ENCODE peak calls at places on chromosomes 3 and 15, in five cellular contexts. H, S, V, W and L are unnamed samples.

GRCh38 chr3:113245775-113246174 is 34.4 kb downstream of the BOC start:
- DNase-seq in S (no peak), V (no peak), H (peak; percentile 15), W (no peak), L (no peak)

GRCh38 chr15:74024687-74025086 is 30.2 kb downstream of the PML start:
- DNase-seq in W (no peak), V (no peak), S (no peak), H (no peak), L (no peak)

GRCh38 chr3:77039606-77040553 is at the start of gene ROBO2:
- DNase-seq in W (peak; percentile 63), H (peak; percentile 2), V (no peak), S (no peak), L (no peak)

GRCh38 chr15:94083467-94083991 is 147.8 kb upstream of the MCTP2 start:
- DNase-seq in V (no peak), W (no peak), S (no peak), H (peak; percentile 38), L (no peak)

GRCh38 chr3:69738859-69739203 is 433 bp upstream of the MITF start:
- DNase-seq in V (no peak), S (no peak), W (no peak), H (no peak), L (no peak)

GRCh38 chr3:194715022-194715800 is 29.5 kb downstream of the FAM43A start:
- DNase-seq in W (no peak), V (no peak), S (no peak), H (no peak), L (no peak)

GRCh38 chr15:89898628-89899302 is 5.0 kb upstream of the AP3S2 start:
- DNase-seq in W (peak; percentile 83), S (peak; percentile 95), V (peak; percentile 60), H (peak; percentile 47), L (peak; percentile 63)

GRCh38 chr15:93458567-93458966 is 369.6 kb upstream of the RGMA start:
- DNase-seq in V (no peak), H (no peak), S (no peak), W (no peak), L (no peak)

GRCh38 chr3:181330821-181331563 is 341.5 kb upstream of the DNAJC19 start:
- DNase-seq in W (no peak), S (no peak), H (no peak), V (no peak), L (no peak)

GRCh38 chr3:187673012-187673411 is 2.8 kb upstream of the SST start:
- DNase-seq in S (no peak), W (no peak), H (no peak), V (no peak), L (no peak)

GRCh38 chr3:187667526-187667925 is 2.7 kb downstream of the SST start:
- DNase-seq in W (no peak), V (no peak), H (no peak), S (no peak), L (no peak)

GRCh38 chr3:187665010-187665409 is 5.2 kb downstream of the SST start:
- DNase-seq in H (no peak), S (no peak), V (no peak), W (no peak), L (no peak)

GRCh38 chr3:187665764-187666402 is 4.3 kb downstream of the SST start:
- DNase-seq in H (no peak), V (no peak), S (no peak), W (no peak), L (no peak)

GRCh38 chr3:187669675-187670504 is at the start of gene SST:
- DNase-seq in W (peak; percentile 37), H (peak; percentile 47), S (no peak), V (no peak), L (no peak)
- TF ChIP-seq CEBPB in W (no peak), H (no peak), S (no peak), V (no peak), L (no peak)

GRCh38 chr15:69666921-69667811 is 214.5 kb downstream of the RPLP1 start:
- DNase-seq in W (no peak), H (no peak), V (no peak), S (no peak), L (no peak)
- TF ChIP-seq CEBPB in W (no peak), H (no peak), V (no peak), S (no peak), L (no peak)

GRCh38 chr15:28002867-28003266 is 96.2 kb downstream of the OCA2 start:
- DNase-seq in H (no peak), W (no peak), S (no peak), V (no peak), L (peak; percentile 39)

GRCh38 chr15:28003302-28004037 is 95.6 kb downstream of the OCA2 start:
- DNase-seq in W (no peak), V (no peak), S (no peak), H (no peak), L (peak; percentile 37)

GRCh38 chr15:28004143-28005003 is 94.7 kb downstream of the OCA2 start:
- DNase-seq in H (no peak), S (no peak), V (no peak), W (no peak), L (peak; percentile 32)

GRCh38 chr15:28002136-28002861 is 96.8 kb downstream of the OCA2 start:
- DNase-seq in S (no peak), W (no peak), H (no peak), V (no peak), L (peak; percentile 39)

DNA sequence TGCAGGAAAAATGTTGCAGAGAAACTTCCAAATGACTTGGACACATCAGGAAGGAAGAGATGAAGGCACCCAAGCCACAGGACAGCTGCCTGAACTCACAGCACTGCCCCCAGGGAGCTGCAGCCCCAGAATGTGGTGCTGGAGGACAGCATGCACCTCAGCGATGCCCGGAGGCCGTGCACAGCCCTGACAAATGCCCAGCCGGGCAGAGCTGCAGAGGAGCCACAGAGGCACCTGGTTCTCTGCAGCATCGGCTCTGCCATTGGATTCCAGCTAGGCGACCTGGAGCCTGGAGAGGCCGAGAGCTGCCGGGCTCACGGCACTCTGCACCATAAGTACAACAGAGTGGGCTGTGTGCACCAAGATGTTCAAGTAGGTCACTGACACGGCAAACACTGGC is 97.5 kb downstream of the OCA2 start:
- DNase-seq in W (no peak), H (no peak), V (no peak), S (no peak), L (no peak)
- TF ChIP-seq CEBPB in W (no peak), H (no peak), V (no peak), S (no peak), L (no peak)

GRCh38 chr3:111738238-111738637 is 120.8 kb upstream of the PHLDB2 start:
- DNase-seq in S (no peak), W (no peak), H (no peak), V (no peak), L (no peak)
- TF ChIP-seq CEBPB in S (no peak), W (no peak), H (no peak), V (no peak), L (no peak)

DNA sequence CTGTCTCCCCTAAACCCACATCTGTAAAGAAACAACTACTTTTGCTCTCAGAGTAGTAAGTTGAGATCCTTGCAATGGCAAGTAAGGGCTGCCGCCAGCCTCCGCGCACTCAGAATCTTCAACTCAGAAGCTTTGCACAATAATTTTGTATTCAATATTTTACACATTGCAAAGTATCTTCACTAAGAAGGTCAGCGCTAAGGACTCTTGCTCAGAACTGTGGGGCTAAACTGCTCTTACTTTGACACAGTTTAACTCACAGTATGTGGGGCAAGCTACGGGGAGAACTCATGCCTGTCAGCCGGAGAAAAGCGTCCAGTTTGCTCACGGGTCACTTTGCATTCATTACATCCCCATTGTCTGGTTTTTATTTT is 982 bp downstream of the LYSMD4 start:
- DNase-seq in W (no peak), V (no peak), H (peak; percentile 20), S (no peak), L (no peak)
- TF ChIP-seq CEBPB in W (no peak), V (no peak), H (no peak), S (no peak), L (no peak)

GRCh38 chr3:61819861-61820260 is 258.5 kb downstream of the PTPRG start:
- DNase-seq in V (no peak), W (no peak), S (no peak), H (peak; percentile 34), L (no peak)
- TF ChIP-seq CEBPB in V (no peak), W (no peak), S (no peak), H (no peak), L (no peak)

DNA sequence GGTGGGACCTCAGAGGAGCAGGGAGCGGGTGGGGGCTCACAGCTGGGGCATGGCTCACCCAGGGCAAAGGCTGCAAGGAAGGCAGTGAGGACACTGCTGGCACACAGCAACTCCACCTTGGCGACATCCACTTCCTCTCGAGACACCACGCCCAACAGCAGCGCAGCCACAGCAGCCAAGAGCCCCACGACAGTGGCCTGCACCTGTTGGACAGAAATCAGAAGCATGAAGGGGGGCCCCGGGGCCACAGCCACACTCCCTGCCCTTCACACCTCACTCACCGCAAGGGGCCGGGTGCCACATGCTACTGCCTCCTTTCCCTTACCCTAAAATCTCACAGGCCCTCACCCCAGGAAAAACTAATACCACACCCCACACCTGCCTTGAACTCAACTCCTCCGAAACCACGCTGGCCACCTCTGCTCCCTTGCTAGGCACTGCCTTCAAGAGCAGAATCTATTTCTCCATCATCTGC is 57.3 kb downstream of the ROPN1B start:
- DNase-seq in H (no peak), W (no peak), S (no peak), V (no peak), L (no peak)
- TF ChIP-seq CEBPB in H (no peak), W (no peak), S (no peak), V (no peak), L (no peak)

DNA sequence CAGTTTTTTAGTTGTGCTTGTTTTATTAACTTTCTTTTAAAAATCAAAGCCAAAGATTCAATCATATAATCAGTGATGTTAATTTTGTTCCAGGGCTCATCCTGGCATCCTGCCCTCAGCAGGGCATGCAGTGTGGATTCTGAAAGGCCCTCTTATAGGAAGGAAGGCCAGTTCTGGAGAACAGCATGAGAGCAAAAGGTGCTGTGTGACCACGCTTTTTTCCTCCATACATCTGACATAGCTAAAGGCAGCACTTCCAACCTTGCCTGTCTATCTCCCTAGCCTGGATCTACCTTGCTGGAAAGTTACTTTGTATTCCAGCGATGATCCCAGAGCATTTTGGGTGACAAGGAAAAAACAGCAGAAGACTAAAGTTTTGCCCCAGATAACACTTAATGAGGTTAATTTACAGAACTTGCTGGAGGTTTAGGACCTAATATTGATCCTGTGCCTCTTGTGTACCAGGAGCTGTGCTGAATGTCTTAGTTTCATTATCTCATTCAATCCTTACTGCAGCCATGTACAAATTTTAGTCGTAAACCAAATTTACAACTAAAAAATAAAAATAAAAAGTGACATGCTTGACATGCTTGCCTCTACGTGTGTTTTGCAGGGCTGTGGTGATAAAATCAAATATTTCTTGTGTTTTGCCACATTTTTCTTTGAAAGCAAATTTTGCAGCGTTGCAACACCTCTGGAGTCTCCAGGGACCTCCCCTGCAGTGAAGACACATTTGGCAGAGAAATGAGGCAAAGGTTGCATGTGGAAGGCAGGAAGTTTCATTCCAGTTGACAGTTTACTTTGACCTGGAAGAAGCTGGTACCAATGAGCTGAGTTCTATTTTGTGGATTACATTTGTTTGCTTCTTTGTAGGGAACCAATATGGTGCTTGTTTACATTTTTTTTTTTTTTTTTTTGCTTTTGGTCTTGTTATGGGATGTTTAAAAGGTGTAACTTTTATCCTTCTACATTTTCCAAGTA is 13.2 kb downstream of the IL1RAP start:
- DNase-seq in H (no peak), S (no peak), W (no peak), V (no peak), L (no peak)
- TF ChIP-seq CEBPB in H (peak; percentile 37), S (peak; percentile 31), W (no peak), V (no peak), L (no peak)